ENCODE peak calls at places on chromosomes 7 and 10, in ten cellular contexts. Q, O, L, R, T, N, F, X, W and G are unnamed samples.

GRCh38 chr7:102832694-102833093 is 80.1 kb upstream of the LRRC17 start:
- DNase-seq in X (no peak), W (no peak), T (no peak), Q (no peak), F (no peak), O (no peak), L (no peak), N (no peak), R (no peak), G (no peak)

GRCh38 chr7:26103541-26104070 is 48.4 kb upstream of the NFE2L3 start:
- DNase-seq in W (no peak), L (no peak), F (no peak), N (no peak), R (no peak), T (no peak), X (no peak), Q (no peak), O (no peak), G (no peak)

GRCh38 chr7:66666313-66666952 is 37.8 kb downstream of the KCTD7 start:
- DNase-seq in F (no peak), L (no peak), N (no peak), R (no peak), W (no peak), T (no peak), X (no peak), Q (no peak), O (no peak), G (no peak)

GRCh38 chr10:132443998-132444876 is 47.2 kb downstream of the PWWP2B start:
- DNase-seq in N (peak), W (no peak), O (no peak), L (no peak), F (peak), Q (peak), X (no peak), R (no peak), T (no peak), G (no peak)

GRCh38 chr7:20329389-20330175 is 1.1 kb upstream of the ITGB8 start:
- DNase-seq in Q (no peak), L (no peak), R (peak), T (peak), F (peak), W (peak), O (peak), X (peak), N (peak), G (peak)

GRCh38 chr7:38215734-38216670 is 38.0 kb downstream of the STARD3NL start:
- DNase-seq in T (peak), W (peak), O (peak), N (peak), L (peak), R (peak), F (peak), X (peak), Q (peak), G (peak)

GRCh38 chr10:71829171-71829570 is 21.9 kb downstream of the PSAP start:
- DNase-seq in F (peak), O (no peak), N (peak), Q (peak), W (no peak), X (no peak), L (no peak), R (peak), T (peak), G (peak)

GRCh38 chr7:124276005-124276606 is 243.2 kb upstream of the TMEM229A start:
- DNase-seq in X (no peak), L (no peak), R (peak), Q (peak), N (peak), T (peak), O (peak), W (peak), F (no peak), G (no peak)

GRCh38 chr10:36256166-36256565 is 614.1 kb upstream of the FZD8 start:
- DNase-seq in R (peak), L (no peak), O (no peak), F (no peak), T (no peak), W (no peak), N (peak), Q (no peak), X (no peak), G (no peak)

GRCh38 chr7:90629306-90629918 is 33.3 kb downstream of the CDK14 start:
- DNase-seq in X (no peak), T (peak), R (peak), Q (peak), F (no peak), O (peak), L (no peak), W (peak), N (peak), G (no peak)

GRCh38 chr10:12559578-12560178 is 210.3 kb downstream of the CAMK1D start:
- DNase-seq in T (no peak), Q (no peak), L (no peak), F (no peak), X (no peak), W (no peak), N (no peak), R (no peak), O (no peak), G (peak)

GRCh38 chr10:26706936-26707335 is 9.4 kb downstream of the PDSS1 start:
- DNase-seq in Q (no peak), W (no peak), F (no peak), T (no peak), N (no peak), O (no peak), R (no peak), X (no peak), L (no peak), G (no peak)

GRCh38 chr7:1993031-1993685 is 239.6 kb downstream of the MAD1L1 start:
- DNase-seq in N (no peak), O (no peak), X (no peak), T (no peak), L (no peak), F (peak), Q (no peak), W (no peak), R (peak), G (no peak)